ENCODE peak calls at places on chromosome 11, in four cellular contexts. O, B, K and Q are unnamed samples.

GRCh38 chr11:76419896-76420295 is 24.9 kb upstream of the EMSY start:
- DNase-seq in O (no peak), B (peak; percentile 15), K (no peak), Q (peak; percentile 30)

GRCh38 chr11:115322553-115323203 is 181.5 kb downstream of the CADM1 start:
- DNase-seq in O (no peak), B (no peak), K (no peak), Q (no peak)

GRCh38 chr11:130407978-130408377 is 20.4 kb downstream of the ADAMTS8 start:
- DNase-seq in O (no peak), B (no peak), K (no peak), Q (no peak)

GRCh38 chr11:34603129-34604001 is 17.5 kb upstream of the EHF start:
- DNase-seq in O (no peak), B (no peak), K (no peak), Q (no peak)

GRCh38 chr11:61144511-61145179 is 16.6 kb downstream of the VPS37C start:
- DNase-seq in O (no peak), B (no peak), K (no peak), Q (no peak)

GRCh38 chr11:1967641-1968225 is 20.6 kb downstream of the MRPL23 start:
- DNase-seq in O (no peak), B (no peak), K (no peak), Q (no peak)

GRCh38 chr11:103946793-103947565 is 89.5 kb upstream of the DDI1 start:
- DNase-seq in O (no peak), B (no peak), K (no peak), Q (no peak)

GRCh38 chr11:74673956-74674355 is 57.3 kb downstream of the CHRDL2 start:
- DNase-seq in O (no peak), B (no peak), K (no peak), Q (no peak)

GRCh38 chr11:44774131-44774530 is 47.4 kb downstream of the TSPAN18 start:
- DNase-seq in O (no peak), B (no peak), K (no peak), Q (no peak)

GRCh38 chr11:119779195-119780071 is 50.4 kb upstream of the NECTIN1 start:
- DNase-seq in O (no peak), B (no peak), K (peak; percentile 86), Q (no peak)
- TF ChIP-seq PBX3 in O (no peak), B (no peak), K (peak; percentile 40), Q (no peak)

GRCh38 chr11:72353861-72354260 is 80.5 kb downstream of the CLPB start:
- DNase-seq in O (no peak), B (peak; percentile 50), K (no peak), Q (no peak)
- TF ChIP-seq PBX3 in O (no peak), B (no peak), K (no peak), Q (no peak)

DNA sequence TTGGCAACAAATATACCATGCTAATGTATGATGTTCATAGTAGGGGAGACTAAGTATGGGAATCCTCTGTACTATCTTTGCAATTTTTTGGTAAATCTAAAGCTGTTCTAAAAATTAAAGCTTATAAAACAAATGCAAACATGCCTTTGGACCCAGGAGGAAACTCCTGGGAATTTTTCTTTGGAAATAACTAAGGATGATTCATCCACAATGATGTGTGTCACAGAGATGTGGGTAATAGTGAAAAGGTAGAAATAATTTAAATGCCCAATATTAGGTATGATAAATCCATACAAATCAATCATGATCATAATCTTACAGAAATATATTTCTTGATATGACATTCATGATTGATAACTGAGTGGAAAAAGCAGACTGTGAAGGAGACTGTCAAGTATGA is 135.8 kb downstream of the TRIM44 start:
- DNase-seq in O (no peak), B (no peak), K (no peak), Q (no peak)
- TF ChIP-seq PBX3 in O (no peak), B (no peak), K (no peak), Q (no peak)

GRCh38 chr11:21928834-21929233 is 264.1 kb upstream of the ANO5 start:
- DNase-seq in O (no peak), B (no peak), K (no peak), Q (no peak)

GRCh38 chr11:21933095-21933494 is 259.8 kb upstream of the ANO5 start:
- DNase-seq in O (no peak), B (no peak), K (peak; percentile 17), Q (no peak)

GRCh38 chr11:21931436-21932101 is 261.3 kb upstream of the ANO5 start:
- DNase-seq in O (no peak), B (no peak), K (no peak), Q (no peak)

GRCh38 chr11:21927628-21928027 is 265.3 kb upstream of the ANO5 start:
- DNase-seq in O (no peak), B (no peak), K (no peak), Q (no peak)
- TF ChIP-seq PBX3 in O (no peak), B (no peak), K (no peak), Q (no peak)

GRCh38 chr11:106468091-106468490 is 390.6 kb downstream of the AASDHPPT start:
- DNase-seq in O (no peak), B (peak; percentile 20), K (no peak), Q (no peak)

GRCh38 chr11:106468531-106468930 is 391.1 kb downstream of the AASDHPPT start:
- DNase-seq in O (no peak), B (no peak), K (no peak), Q (no peak)

GRCh38 chr11:106467486-106467885 is 390.0 kb downstream of the AASDHPPT start:
- DNase-seq in O (no peak), B (no peak), K (no peak), Q (no peak)

GRCh38 chr11:106471273-106471672 is 393.8 kb downstream of the AASDHPPT start:
- DNase-seq in O (no peak), B (no peak), K (no peak), Q (no peak)

GRCh38 chr11:106470230-106470629 is 392.8 kb downstream of the AASDHPPT start:
- DNase-seq in O (no peak), B (no peak), K (no peak), Q (no peak)
- TF ChIP-seq PBX3 in O (no peak), B (no peak), K (no peak), Q (no peak)